ENCODE peak calls at places on chromosomes 11 and 22, in eight cellular contexts. One of them, this sample, is unnamed.

GRCh38 chr22:39431821-39432251 is 25.0 kb upstream of the MGAT3 start:
- DNase-seq in GM12865: no peak
- DNase-seq in lower lobe of right lung: no peak
- DNase-seq in psoas muscle: peak; percentile 56
- DNase-seq in tibial artery: peak; percentile 82
- DNase-seq in astrocyte of the spinal cord: peak; percentile 26
- DNase-seq in aorta: peak; percentile 87
- DNase-seq in WERI-Rb-1: no peak
- DNase-seq in this sample: peak; percentile 47

GRCh38 chr11:96384156-96384555 is 5.6 kb downstream of the CCDC82 start:
- DNase-seq in GM12865: no peak
- DNase-seq in lower lobe of right lung: no peak
- DNase-seq in psoas muscle: no peak
- DNase-seq in tibial artery: no peak
- DNase-seq in astrocyte of the spinal cord: no peak
- DNase-seq in aorta: no peak
- DNase-seq in WERI-Rb-1: no peak
- DNase-seq in this sample: no peak

GRCh38 chr22:30602049-30602448 is 4.9 kb upstream of the TCN2 start:
- DNase-seq in GM12865: peak; percentile 65
- DNase-seq in lower lobe of right lung: no peak
- DNase-seq in psoas muscle: no peak
- DNase-seq in tibial artery: no peak
- DNase-seq in astrocyte of the spinal cord: peak; percentile 19
- DNase-seq in aorta: no peak
- DNase-seq in WERI-Rb-1: peak; percentile 35
- DNase-seq in this sample: no peak

GRCh38 chr11:75734491-75735180 is 17.0 kb downstream of the MOGAT2 start:
- DNase-seq in GM12865: no peak
- DNase-seq in lower lobe of right lung: no peak
- DNase-seq in psoas muscle: no peak
- DNase-seq in tibial artery: no peak
- DNase-seq in astrocyte of the spinal cord: no peak
- DNase-seq in aorta: no peak
- DNase-seq in WERI-Rb-1: no peak
- DNase-seq in this sample: no peak

GRCh38 chr11:25566298-25567200 is 765.4 kb upstream of the ANO3 start:
- DNase-seq in GM12865: no peak
- DNase-seq in lower lobe of right lung: peak; percentile 26
- DNase-seq in psoas muscle: peak; percentile 43
- DNase-seq in tibial artery: peak; percentile 74
- DNase-seq in astrocyte of the spinal cord: no peak
- DNase-seq in aorta: peak; percentile 63
- DNase-seq in WERI-Rb-1: no peak
- DNase-seq in this sample: peak; percentile 31

GRCh38 chr11:65771589-65772112 is 9.1 kb downstream of the AP5B1 start:
- DNase-seq in GM12865: no peak
- DNase-seq in lower lobe of right lung: no peak
- DNase-seq in psoas muscle: no peak
- DNase-seq in tibial artery: no peak
- DNase-seq in astrocyte of the spinal cord: no peak
- DNase-seq in aorta: no peak
- DNase-seq in WERI-Rb-1: no peak
- DNase-seq in this sample: no peak

GRCh38 chr11:34466802-34467488 is 28.2 kb downstream of the CAT start:
- DNase-seq in GM12865: no peak
- DNase-seq in lower lobe of right lung: no peak
- DNase-seq in psoas muscle: no peak
- DNase-seq in tibial artery: no peak
- DNase-seq in astrocyte of the spinal cord: peak; percentile 20
- DNase-seq in aorta: no peak
- DNase-seq in WERI-Rb-1: no peak
- DNase-seq in this sample: no peak

GRCh38 chr11:18394928-18395734 is 768 bp downstream of the LDHA start:
- DNase-seq in GM12865: peak; percentile 39
- DNase-seq in lower lobe of right lung: no peak
- DNase-seq in psoas muscle: no peak
- DNase-seq in tibial artery: no peak
- DNase-seq in astrocyte of the spinal cord: no peak
- DNase-seq in aorta: no peak
- DNase-seq in WERI-Rb-1: peak; percentile 20
- DNase-seq in this sample: peak; percentile 36

GRCh38 chr22:28891156-28891733 is 7.9 kb downstream of the ZNRF3 start:
- DNase-seq in GM12865: no peak
- DNase-seq in lower lobe of right lung: no peak
- DNase-seq in psoas muscle: no peak
- DNase-seq in tibial artery: peak; percentile 1
- DNase-seq in astrocyte of the spinal cord: no peak
- DNase-seq in aorta: no peak
- DNase-seq in WERI-Rb-1: no peak
- DNase-seq in this sample: no peak

GRCh38 chr22:47370448-47371262 is 608.2 kb downstream of the TBC1D22A start:
- DNase-seq in GM12865: no peak
- DNase-seq in lower lobe of right lung: peak; percentile 13
- DNase-seq in psoas muscle: no peak
- DNase-seq in tibial artery: peak; percentile 53
- DNase-seq in astrocyte of the spinal cord: no peak
- DNase-seq in aorta: no peak
- DNase-seq in WERI-Rb-1: peak; percentile 8
- DNase-seq in this sample: no peak

GRCh38 chr11:2537010-2537695 is 92.3 kb downstream of the KCNQ1 start:
- DNase-seq in GM12865: no peak
- DNase-seq in lower lobe of right lung: peak; percentile 20
- DNase-seq in psoas muscle: no peak
- DNase-seq in tibial artery: peak; percentile 28
- DNase-seq in astrocyte of the spinal cord: no peak
- DNase-seq in aorta: peak; percentile 49
- DNase-seq in WERI-Rb-1: no peak
- DNase-seq in this sample: no peak

GRCh38 chr11:40162901-40163300 is 1296.6 kb downstream of the LRRC4C start:
- DNase-seq in GM12865: no peak
- DNase-seq in lower lobe of right lung: no peak
- DNase-seq in psoas muscle: no peak
- DNase-seq in tibial artery: no peak
- DNase-seq in astrocyte of the spinal cord: no peak
- DNase-seq in aorta: no peak
- DNase-seq in WERI-Rb-1: no peak
- DNase-seq in this sample: no peak

GRCh38 chr11:120564573-120565301 is 53.2 kb downstream of the GRIK4 start:
- DNase-seq in GM12865: peak; percentile 82
- DNase-seq in lower lobe of right lung: peak; percentile 52
- DNase-seq in psoas muscle: peak; percentile 61
- DNase-seq in tibial artery: peak; percentile 71
- DNase-seq in astrocyte of the spinal cord: peak; percentile 25
- DNase-seq in aorta: peak; percentile 80
- DNase-seq in WERI-Rb-1: peak; percentile 86
- DNase-seq in this sample: peak; percentile 79

GRCh38 chr11:17894929-17895658 is 117.8 kb downstream of the SERGEF start:
- DNase-seq in GM12865: no peak
- DNase-seq in lower lobe of right lung: no peak
- DNase-seq in psoas muscle: no peak
- DNase-seq in tibial artery: no peak
- DNase-seq in astrocyte of the spinal cord: no peak
- DNase-seq in aorta: no peak
- DNase-seq in WERI-Rb-1: no peak
- DNase-seq in this sample: no peak

GRCh38 chr22:41021039-41021654 is 70.0 kb downstream of the RBX1 start:
- DNase-seq in GM12865: peak; percentile 25
- DNase-seq in lower lobe of right lung: peak; percentile 55
- DNase-seq in psoas muscle: peak; percentile 13
- DNase-seq in tibial artery: peak; percentile 67
- DNase-seq in astrocyte of the spinal cord: no peak
- DNase-seq in aorta: no peak
- DNase-seq in WERI-Rb-1: no peak
- DNase-seq in this sample: peak; percentile 79

GRCh38 chr11:128956401-128957203 is 13.9 kb upstream of the TP53AIP1 start:
- DNase-seq in GM12865: peak; percentile 65
- DNase-seq in lower lobe of right lung: no peak
- DNase-seq in psoas muscle: no peak
- DNase-seq in tibial artery: no peak
- DNase-seq in astrocyte of the spinal cord: peak; percentile 73
- DNase-seq in aorta: no peak
- DNase-seq in WERI-Rb-1: peak; percentile 55
- DNase-seq in this sample: no peak

GRCh38 chr22:25057013-25057881 is 104.7 kb downstream of the KIAA1671 start:
- DNase-seq in GM12865: peak; percentile 62
- DNase-seq in lower lobe of right lung: peak; percentile 73
- DNase-seq in psoas muscle: peak; percentile 55
- DNase-seq in tibial artery: no peak
- DNase-seq in astrocyte of the spinal cord: peak; percentile 31
- DNase-seq in aorta: peak; percentile 91
- DNase-seq in WERI-Rb-1: peak; percentile 86
- DNase-seq in this sample: peak; percentile 49

GRCh38 chr11:86247608-86248007 is 3.1 kb downstream of the EED start:
- DNase-seq in GM12865: no peak
- DNase-seq in lower lobe of right lung: no peak
- DNase-seq in psoas muscle: no peak
- DNase-seq in tibial artery: no peak
- DNase-seq in astrocyte of the spinal cord: no peak
- DNase-seq in aorta: no peak
- DNase-seq in WERI-Rb-1: no peak
- DNase-seq in this sample: no peak

GRCh38 chr11:86245369-86246292 is 1.1 kb downstream of the EED start:
- DNase-seq in GM12865: peak; percentile 62
- DNase-seq in lower lobe of right lung: no peak
- DNase-seq in psoas muscle: no peak
- DNase-seq in tibial artery: no peak
- DNase-seq in astrocyte of the spinal cord: peak; percentile 18
- DNase-seq in aorta: no peak
- DNase-seq in WERI-Rb-1: peak; percentile 26
- DNase-seq in this sample: no peak

GRCh38 chr11:86244522-86245368 is at the start of gene EED:
- DNase-seq in GM12865: peak; percentile 99
- DNase-seq in lower lobe of right lung: peak; percentile 97
- DNase-seq in psoas muscle: peak; percentile 97
- DNase-seq in tibial artery: peak; percentile 97
- DNase-seq in astrocyte of the spinal cord: peak; percentile 97
- DNase-seq in aorta: peak; percentile 98
- DNase-seq in WERI-Rb-1: peak; percentile 98
- DNase-seq in this sample: peak; percentile 97

GRCh38 chr11:86244063-86244521 is 461 bp upstream of the EED start:
- DNase-seq in GM12865: peak; percentile 95
- DNase-seq in lower lobe of right lung: peak; percentile 91
- DNase-seq in psoas muscle: peak; percentile 86
- DNase-seq in tibial artery: peak; percentile 91
- DNase-seq in astrocyte of the spinal cord: no peak
- DNase-seq in aorta: peak; percentile 95
- DNase-seq in WERI-Rb-1: peak; percentile 92
- DNase-seq in this sample: peak; percentile 89

GRCh38 chr11:86246293-86246675 is 1.7 kb downstream of the EED start:
- DNase-seq in GM12865: no peak
- DNase-seq in lower lobe of right lung: no peak
- DNase-seq in psoas muscle: no peak
- DNase-seq in tibial artery: no peak
- DNase-seq in astrocyte of the spinal cord: no peak
- DNase-seq in aorta: no peak
- DNase-seq in WERI-Rb-1: no peak
- DNase-seq in this sample: no peak
- H3K4me3 ChIP-seq in GM12865: peak overlapping the region; percentile 61
- H3K4me3 ChIP-seq in lower lobe of right lung: peak overlapping the region; percentile 81
- H3K4me3 ChIP-seq in psoas muscle: peak overlapping the region; percentile 86
- H3K4me3 ChIP-seq in tibial artery: peak overlapping the region; percentile 81
- H3K4me3 ChIP-seq in astrocyte of the spinal cord: peak overlapping the region; percentile 92
- H3K4me3 ChIP-seq in aorta: peak overlapping the region; percentile 90
- H3K4me3 ChIP-seq in WERI-Rb-1: peak overlapping the region; percentile 95
- H3K4me3 ChIP-seq in this sample: peak overlapping the region; percentile 70

GRCh38 chr22:22893891-22894739 is 6.5 kb downstream of the IGLL5 start:
- DNase-seq in GM12865: no peak
- DNase-seq in lower lobe of right lung: no peak
- DNase-seq in psoas muscle: no peak
- DNase-seq in tibial artery: peak; percentile 27
- DNase-seq in astrocyte of the spinal cord: no peak
- DNase-seq in aorta: no peak
- DNase-seq in WERI-Rb-1: no peak
- DNase-seq in this sample: no peak
- H3K4me3 ChIP-seq in GM12865: peak overlapping the region; percentile 67
- H3K4me3 ChIP-seq in lower lobe of right lung: no peak overlapping the region
- H3K4me3 ChIP-seq in psoas muscle: no peak overlapping the region
- H3K4me3 ChIP-seq in tibial artery: no peak overlapping the region
- H3K4me3 ChIP-seq in astrocyte of the spinal cord: no peak overlapping the region
- H3K4me3 ChIP-seq in aorta: no peak overlapping the region
- H3K4me3 ChIP-seq in WERI-Rb-1: no peak overlapping the region
- H3K4me3 ChIP-seq in this sample: no peak overlapping the region

GRCh38 chr11:10908215-10908990 is 50.5 kb upstream of the ZBED5 start:
- DNase-seq in GM12865: no peak
- DNase-seq in lower lobe of right lung: no peak
- DNase-seq in psoas muscle: no peak
- DNase-seq in tibial artery: no peak
- DNase-seq in astrocyte of the spinal cord: peak; percentile 93
- DNase-seq in aorta: no peak
- DNase-seq in WERI-Rb-1: no peak
- DNase-seq in this sample: peak; percentile 48
- H3K4me3 ChIP-seq in GM12865: no peak overlapping the region
- H3K4me3 ChIP-seq in lower lobe of right lung: no peak overlapping the region
- H3K4me3 ChIP-seq in psoas muscle: no peak overlapping the region
- H3K4me3 ChIP-seq in tibial artery: no peak overlapping the region
- H3K4me3 ChIP-seq in astrocyte of the spinal cord: no peak overlapping the region
- H3K4me3 ChIP-seq in aorta: no peak overlapping the region
- H3K4me3 ChIP-seq in WERI-Rb-1: no peak overlapping the region
- H3K4me3 ChIP-seq in this sample: no peak overlapping the region

GRCh38 chr11:22828373-22828772 is 1.2 kb downstream of the SVIP start:
- DNase-seq in GM12865: peak; percentile 14
- DNase-seq in lower lobe of right lung: no peak
- DNase-seq in psoas muscle: no peak
- DNase-seq in tibial artery: no peak
- DNase-seq in astrocyte of the spinal cord: no peak
- DNase-seq in aorta: no peak
- DNase-seq in WERI-Rb-1: no peak
- DNase-seq in this sample: no peak
- H3K4me3 ChIP-seq in GM12865: peak overlapping the region; percentile 98
- H3K4me3 ChIP-seq in lower lobe of right lung: peak overlapping the region; percentile 93
- H3K4me3 ChIP-seq in psoas muscle: peak overlapping the region; percentile 94
- H3K4me3 ChIP-seq in tibial artery: peak overlapping the region; percentile 89
- H3K4me3 ChIP-seq in astrocyte of the spinal cord: peak overlapping the region; percentile 93
- H3K4me3 ChIP-seq in aorta: no peak overlapping the region
- H3K4me3 ChIP-seq in WERI-Rb-1: peak overlapping the region; percentile 81
- H3K4me3 ChIP-seq in this sample: peak overlapping the region; percentile 88

GRCh38 chr11:62353841-62354240 is 16.6 kb downstream of the ASRGL1 start:
- DNase-seq in GM12865: no peak
- DNase-seq in lower lobe of right lung: no peak
- DNase-seq in psoas muscle: no peak
- DNase-seq in tibial artery: no peak
- DNase-seq in astrocyte of the spinal cord: no peak
- DNase-seq in aorta: no peak
- DNase-seq in WERI-Rb-1: no peak
- DNase-seq in this sample: no peak
- H3K4me3 ChIP-seq in GM12865: no peak overlapping the region
- H3K4me3 ChIP-seq in lower lobe of right lung: no peak overlapping the region
- H3K4me3 ChIP-seq in psoas muscle: no peak overlapping the region
- H3K4me3 ChIP-seq in tibial artery: no peak overlapping the region
- H3K4me3 ChIP-seq in astrocyte of the spinal cord: no peak overlapping the region
- H3K4me3 ChIP-seq in aorta: no peak overlapping the region
- H3K4me3 ChIP-seq in WERI-Rb-1: no peak overlapping the region
- H3K4me3 ChIP-seq in this sample: no peak overlapping the region

This sample was measured in left lung.